ENCODE peak calls at places on chromosome 22, in ten cellular contexts. S, L, M, T, I, Y, O, Z, P and V are unnamed samples.

GRCh38 chr22:38432264-38432663 is 22.7 kb downstream of the KCNJ4 start:
- DNase-seq in S (no peak), L (no peak), M (no peak), T (no peak), I (no peak), Y (no peak), O (no peak), Z (no peak), P (no peak), V (no peak)

GRCh38 chr22:50481440-50482106 is at the start of gene ADM2:
- DNase-seq in S (peak), L (no peak), M (no peak), T (no peak), I (peak), Y (no peak), O (peak), Z (peak), P (peak), V (peak)

GRCh38 chr22:40443675-40444482 is 73.5 kb downstream of the SGSM3 start:
- DNase-seq in S (no peak), L (no peak), M (no peak), T (peak), I (no peak), Y (peak), O (no peak), Z (no peak), P (no peak), V (no peak)

GRCh38 chr22:50318698-50319411 is 8.0 kb downstream of the DENND6B start:
- DNase-seq in S (no peak), L (no peak), M (no peak), T (no peak), I (no peak), Y (no peak), O (peak), Z (peak), P (no peak), V (no peak)

GRCh38 chr22:21726650-21727049 is 8.9 kb downstream of the YPEL1 start:
- DNase-seq in S (peak), L (no peak), M (no peak), T (no peak), I (no peak), Y (no peak), O (no peak), Z (peak), P (no peak), V (no peak)

GRCh38 chr22:34973016-34973415 is 92.9 kb upstream of the ISX start:
- DNase-seq in S (no peak), L (no peak), M (no peak), T (no peak), I (no peak), Y (no peak), O (no peak), Z (no peak), P (no peak), V (no peak)

GRCh38 chr22:44888491-44888941 is 121.3 kb downstream of the PHF21B start:
- DNase-seq in S (no peak), L (no peak), M (no peak), T (no peak), I (peak), Y (no peak), O (peak), Z (no peak), P (no peak), V (no peak)

GRCh38 chr22:22141771-22142591 is 102.6 kb upstream of the VPREB1 start:
- DNase-seq in S (no peak), L (no peak), M (no peak), T (no peak), I (no peak), Y (no peak), O (no peak), Z (no peak), P (no peak), V (no peak)

GRCh38 chr22:25775501-25775900 is 33.5 kb downstream of the MYO18B start:
- DNase-seq in S (no peak), L (no peak), M (no peak), T (no peak), I (no peak), Y (no peak), O (no peak), Z (no peak), P (no peak), V (no peak)

GRCh38 chr22:46777609-46777970 is 15.1 kb downstream of the TBC1D22A start:
- DNase-seq in S (peak), L (no peak), M (peak), T (peak), I (no peak), Y (peak), O (no peak), Z (no peak), P (peak), V (no peak)

GRCh38 chr22:26479043-26479791 is 4.4 kb downstream of the HPS4 start:
- DNase-seq in S (no peak), L (no peak), M (peak), T (no peak), I (no peak), Y (no peak), O (no peak), Z (no peak), P (no peak), V (peak)